ENCODE peak calls at places on chromosome 11, in seven cellular contexts. J, A, I, B, S, P and Z are unnamed samples.

GRCh38 chr11:122240621-122241020 is 124.6 kb upstream of the BLID start:
- DNase-seq in J (no peak), A (no peak), B (no peak), I (no peak), P (no peak), S (no peak), Z (no peak)

GRCh38 chr11:47512701-47513100 is 40.2 kb downstream of the CELF1 start:
- DNase-seq in I (no peak), B (no peak), J (no peak), S (no peak), P (no peak), A (no peak), Z (no peak)

GRCh38 chr11:108289699-108290098 is 66.8 kb downstream of the ATM start:
- DNase-seq in A (no peak), I (no peak), S (no peak), J (no peak), B (no peak), P (no peak), Z (no peak)

GRCh38 chr11:104967493-104968364 is 645 bp downstream of the CASP4 start:
- DNase-seq in I (no peak), S (no peak), P (no peak), J (no peak), A (no peak), B (no peak), Z (no peak)

GRCh38 chr11:44268073-44268806 is 41.7 kb downstream of the ALX4 start:
- DNase-seq in J (no peak), S (no peak), P (no peak), I (no peak), B (no peak), A (no peak), Z (no peak)

GRCh38 chr11:130314184-130314748 is 451 bp downstream of the ZBTB44 start:
- DNase-seq in J (peak; percentile 35), I (peak; percentile 85), P (peak; percentile 54), S (peak; percentile 36), A (no peak), B (peak; percentile 87), Z (peak; percentile 76)

GRCh38 chr11:28350216-28350615 is 242.0 kb downstream of the METTL15 start:
- DNase-seq in I (no peak), P (no peak), J (no peak), S (no peak), B (no peak), A (no peak), Z (no peak)

GRCh38 chr11:122789916-122790315 is 48.4 kb upstream of the CRTAM start:
- DNase-seq in S (no peak), I (no peak), B (no peak), P (no peak), A (no peak), J (no peak), Z (no peak)

GRCh38 chr11:12285106-12285505 is 92.3 kb upstream of the PARVA start:
- DNase-seq in J (peak; percentile 96), B (no peak), P (no peak), A (no peak), I (no peak), S (no peak), Z (no peak)

DNA sequence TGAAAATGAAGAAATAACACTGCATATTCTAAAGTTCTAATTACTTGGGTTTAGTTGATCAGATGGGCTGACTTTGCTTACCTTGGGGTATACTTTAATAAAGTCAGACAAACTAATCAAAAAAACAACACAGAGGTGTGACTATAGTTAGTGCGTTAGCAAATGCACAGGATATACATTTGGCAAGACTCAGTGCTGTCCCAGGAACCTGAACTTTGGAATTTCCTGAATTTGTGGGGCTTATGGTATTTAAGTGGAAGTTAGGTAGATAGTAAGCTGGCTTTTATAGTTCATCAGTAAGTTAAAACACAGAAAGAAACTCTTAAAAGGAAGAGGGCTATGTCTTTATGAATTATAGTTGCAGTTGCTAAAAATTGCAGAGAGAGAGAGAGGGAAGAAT is 302.6 kb upstream of the DDI1 start:
- DNase-seq in P (no peak), J (no peak), S (no peak), I (no peak), B (no peak), A (no peak), Z (no peak)
- H3K4me3 ChIP-seq in P (no peak overlapping the region), J (no peak overlapping the region), S (no peak overlapping the region), I (no peak overlapping the region), B (no peak overlapping the region), A (no peak overlapping the region), Z (no peak overlapping the region)

GRCh38 chr11:94398101-94398500 is 3.1 kb downstream of the GPR83 start:
- DNase-seq in S (no peak), I (no peak), J (no peak), B (no peak), P (no peak), A (no peak), Z (no peak)

GRCh38 chr11:94401773-94402265 is 600 bp upstream of the GPR83 start:
- DNase-seq in I (no peak), S (no peak), J (no peak), A (no peak), B (no peak), P (no peak), Z (no peak)

GRCh38 chr11:94400839-94401772 is at the start of gene GPR83:
- DNase-seq in B (no peak), J (no peak), P (no peak), S (no peak), I (peak; percentile 88), A (peak; percentile 61), Z (no peak)

GRCh38 chr11:94402355-94402754 is 1.1 kb upstream of the GPR83 start:
- DNase-seq in J (no peak), B (no peak), S (no peak), I (no peak), P (no peak), A (no peak), Z (no peak)

GRCh38 chr11:94400075-94400838 is 962 bp downstream of the GPR83 start:
- DNase-seq in P (no peak), S (no peak), J (no peak), I (no peak), A (no peak), B (no peak), Z (no peak)
- H3K4me3 ChIP-seq in P (no peak overlapping the region), S (no peak overlapping the region), J (no peak overlapping the region), I (peak overlapping the region; percentile 77), A (peak overlapping the region; percentile 48), B (no peak overlapping the region), Z (no peak overlapping the region)

GRCh38 chr11:120130991-120131760 is 6.7 kb downstream of the TRIM29 start:
- DNase-seq in A (peak; percentile 3), I (peak; percentile 28), S (peak; percentile 7), J (no peak), B (peak; percentile 51), P (no peak), Z (peak; percentile 9)

GRCh38 chr11:120129570-120129969 is 8.3 kb downstream of the TRIM29 start:
- DNase-seq in I (no peak), P (no peak), J (no peak), A (peak; percentile 3), B (peak; percentile 73), S (peak; percentile 13), Z (peak; percentile 35)

GRCh38 chr11:120128392-120129172 is 9.3 kb downstream of the TRIM29 start:
- DNase-seq in B (peak; percentile 86), P (no peak), S (peak; percentile 82), J (peak; percentile 76), I (no peak), A (peak; percentile 6), Z (peak; percentile 60)

GRCh38 chr11:120131941-120132644 is 5.8 kb downstream of the TRIM29 start:
- DNase-seq in P (peak; percentile 4), I (peak; percentile 33), A (peak; percentile 2), B (peak; percentile 50), J (no peak), S (peak; percentile 1), Z (peak; percentile 24)

DNA sequence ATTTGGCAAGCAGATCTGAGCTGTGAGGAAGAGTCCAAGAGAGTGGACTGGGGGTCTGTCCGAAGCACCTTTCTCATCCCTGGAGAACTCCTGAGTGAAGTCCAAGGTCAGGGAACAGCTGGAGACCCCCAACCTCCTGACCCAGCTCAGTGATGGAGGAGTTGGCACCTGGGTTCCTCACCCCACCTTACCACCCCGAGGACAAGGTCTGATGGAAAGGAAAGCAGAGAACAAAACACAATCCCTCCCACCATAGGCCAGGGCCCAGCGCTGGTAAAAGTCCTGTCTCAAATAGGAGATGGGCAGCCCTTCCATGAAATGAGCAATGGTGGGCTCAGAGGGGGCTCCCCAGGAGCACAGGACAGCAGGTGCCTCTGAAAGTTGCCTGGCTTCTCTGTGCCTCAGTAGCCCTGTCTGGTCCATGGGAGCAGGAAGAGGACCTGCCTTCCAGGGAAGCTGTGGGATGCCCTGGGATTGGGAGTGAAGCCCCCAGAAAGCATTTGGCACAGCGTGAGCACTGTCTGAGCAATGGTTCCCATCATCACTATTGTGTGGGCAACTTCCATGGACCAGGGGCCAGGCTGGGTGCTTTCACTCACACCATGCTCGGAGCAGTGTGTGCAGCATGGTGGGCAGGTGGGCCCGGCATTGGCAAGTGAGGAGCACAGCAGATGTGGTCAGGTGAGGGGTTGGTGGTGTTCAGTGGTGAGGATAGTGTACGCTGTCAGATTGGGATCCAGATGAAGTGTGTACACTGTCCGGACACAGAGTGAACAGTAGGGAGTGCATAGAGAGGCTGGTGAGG is 7.5 kb downstream of the TRIM29 start:
- DNase-seq in I (peak; percentile 21), B (peak; percentile 32), A (peak; percentile 2), J (no peak), S (peak; percentile 10), P (no peak), Z (peak; percentile 10)
- H3K4me3 ChIP-seq in I (no peak overlapping the region), B (no peak overlapping the region), A (no peak overlapping the region), J (no peak overlapping the region), S (no peak overlapping the region), P (no peak overlapping the region), Z (no peak overlapping the region)

GRCh38 chr11:8608646-8609045 is 14.6 kb upstream of the STK33 start:
- DNase-seq in B (no peak), I (peak; percentile 10), J (no peak), P (no peak), A (no peak), S (no peak), Z (no peak)

GRCh38 chr11:8603696-8604077 is 9.7 kb upstream of the STK33 start:
- DNase-seq in I (no peak), J (no peak), A (no peak), S (no peak), P (no peak), B (no peak), Z (no peak)

GRCh38 chr11:8605956-8606355 is 11.9 kb upstream of the STK33 start:
- DNase-seq in S (no peak), J (peak; percentile 28), B (no peak), I (peak; percentile 7), P (no peak), A (no peak), Z (no peak)

GRCh38 chr11:8601376-8602133 is 7.5 kb upstream of the STK33 start:
- DNase-seq in J (peak; percentile 13), I (no peak), A (no peak), B (no peak), P (no peak), S (no peak), Z (no peak)

DNA sequence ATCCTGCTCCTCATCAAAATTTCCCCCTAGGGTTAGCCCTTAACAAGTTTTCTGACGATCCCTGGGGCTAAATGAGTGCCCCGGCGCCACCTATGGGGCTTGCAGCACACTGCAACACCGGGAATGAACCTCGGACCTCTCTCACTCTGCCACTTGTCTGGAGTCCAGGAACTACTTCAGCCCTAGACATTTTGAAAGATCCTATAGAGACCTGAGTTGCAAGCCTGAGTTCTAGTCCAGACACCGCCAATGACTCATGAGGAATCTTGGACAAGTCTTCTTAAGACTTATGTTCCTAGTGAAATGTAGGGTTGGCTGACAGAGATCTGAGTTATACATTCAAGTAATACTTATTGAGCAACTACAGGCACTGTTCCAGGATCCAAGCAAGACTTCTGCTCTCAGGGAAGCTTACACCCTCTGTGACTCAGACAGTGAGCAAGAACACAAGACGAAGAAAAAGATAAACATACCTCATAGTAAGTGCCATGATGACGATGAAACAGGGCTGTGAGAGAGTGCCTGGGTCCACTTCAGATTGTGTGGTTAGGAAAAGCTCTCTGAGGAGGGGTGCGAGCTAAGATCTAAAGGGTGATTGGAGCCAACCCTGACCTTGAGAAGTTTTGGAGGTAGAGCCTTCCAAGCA is 10.2 kb upstream of the STK33 start:
- DNase-seq in P (no peak), I (peak; percentile 91), B (peak; percentile 82), A (peak; percentile 34), S (peak; percentile 74), J (peak; percentile 100), Z (peak; percentile 63)
- H3K4me3 ChIP-seq in P (no peak overlapping the region), I (no peak overlapping the region), B (no peak overlapping the region), A (no peak overlapping the region), S (no peak overlapping the region), J (no peak overlapping the region), Z (no peak overlapping the region)